ENCODE peak calls at places on chromosomes 16 and 17, in five cellular contexts. D is bronchial epithelial cell; S is epithelial cell of proximal tubule; U is tibial nerve; Q is stimulated activated CD8-positive, alpha-beta memory T cell treated with anti-CD3 and anti-CD28 coated beads, Interleukin-7, amount 100 ng/mL, for 1 hour. T is an unnamed sample.

GRCh38 chr16:49547448-49547847 is 173.8 kb downstream of the C16orf78 start:
- DNase-seq in U (no peak), D (no peak), S (no peak), Q (no peak), T (no peak)

GRCh38 chr16:66706506-66706880 is 9.9 kb upstream of the CMTM4 start:
- DNase-seq in S (no peak), Q (no peak), D (no peak), U (no peak), T (no peak)

GRCh38 chr17:81821603-81822311 is 11.3 kb downstream of the MCRIP1 start:
- DNase-seq in D (peak; percentile 53), U (peak; percentile 41), S (no peak), Q (no peak), T (peak; percentile 66)

GRCh38 chr17:7045492-7046126 is 1.7 kb upstream of the SLC16A11 start:
- DNase-seq in Q (no peak), S (no peak), D (peak; percentile 84), U (peak; percentile 74), T (no peak)

GRCh38 chr17:35486920-35487727 is 38.6 kb upstream of the SLFN13 start:
- DNase-seq in S (no peak), D (peak; percentile 79), U (peak; percentile 15), Q (peak; percentile 48), T (no peak)

GRCh38 chr16:3878610-3879009 is 1.9 kb downstream of the CREBBP start:
- DNase-seq in S (no peak), Q (no peak), D (no peak), U (no peak), T (no peak)

GRCh38 chr17:40032322-40033320 is 17.4 kb downstream of the CSF3 start:
- DNase-seq in D (no peak), S (no peak), U (no peak), Q (no peak), T (no peak)

GRCh38 chr17:75404223-75404738 is 1.2 kb downstream of the GRB2 start:
- DNase-seq in Q (peak; percentile 19), S (no peak), U (peak; percentile 59), D (peak; percentile 65), T (peak; percentile 45)

GRCh38 chr17:1399366-1399678 is 700 bp downstream of the YWHAE start:
- DNase-seq in U (no peak), Q (peak; percentile 33), S (no peak), D (no peak), T (no peak)

GRCh38 chr16:77359065-77359502 is 75.8 kb downstream of the ADAMTS18 start:
- DNase-seq in D (peak; percentile 87), U (no peak), S (peak; percentile 84), Q (no peak), T (no peak)

GRCh38 chr17:61321344-61321743 is 78.3 kb upstream of the TBX2 start:
- DNase-seq in Q (no peak), S (no peak), U (no peak), D (no peak), T (no peak)

GRCh38 chr16:29958756-29959155 is 3.1 kb upstream of the TMEM219 start:
- DNase-seq in D (no peak), S (no peak), Q (no peak), U (no peak), T (no peak)

GRCh38 chr17:57256708-57257112 is 387 bp downstream of the MSI2 start:
- DNase-seq in S (no peak), D (no peak), U (peak; percentile 24), Q (peak; percentile 20), T (no peak)

T was measured in NCI-H2107.